ENCODE peak calls at places on chromosomes 3 and 15, in five cellular contexts. Q, B, I, V and Z are unnamed samples. For H3K4me1, the result is how much of the 10 kb centered on the place peaks cover.

GRCh38 chr3:46209053-46209452 is 940 bp upstream of the CCR1 start:
- DNase-seq in B (no peak), V (no peak), Q (no peak), I (no peak), Z (no peak)

GRCh38 chr3:31421280-31422048 is 111.3 kb upstream of the STT3B start:
- DNase-seq in V (no peak), I (no peak), Q (no peak), B (peak), Z (no peak)

GRCh38 chr3:72700106-72700505 is 148.1 kb downstream of the SHQ1 start:
- DNase-seq in B (no peak), I (no peak), V (no peak), Q (no peak), Z (no peak)

GRCh38 chr15:83207622-83208356 is at the start of gene HDGFL3:
- DNase-seq in I (peak), Q (peak), V (peak), B (peak), Z (peak)

GRCh38 chr3:82012775-82013174 is 251.3 kb upstream of the GBE1 start:
- DNase-seq in V (no peak), I (no peak), Q (no peak), B (no peak), Z (no peak)

GRCh38 chr3:48830660-48831190 is 16.9 kb downstream of the PRKAR2A start:
- DNase-seq in B (no peak), Q (no peak), V (no peak), I (no peak), Z (no peak)

GRCh38 chr3:40317061-40317676 is 7.7 kb downstream of the EIF1B start:
- DNase-seq in I (peak), V (no peak), B (peak), Q (peak), Z (peak)

GRCh38 chr15:37125143-37125542 is 24.8 kb upstream of the MEIS2 start:
- DNase-seq in I (peak), Q (no peak), B (no peak), V (no peak), Z (peak)

GRCh38 chr3:105618561-105618960 is 250.3 kb downstream of the CBLB start:
- DNase-seq in Q (no peak), V (no peak), B (peak), I (no peak), Z (no peak)

GRCh38 chr15:49986326-49986725 is 132.7 kb downstream of the ATP8B4 start:
- DNase-seq in I (no peak), V (no peak), B (no peak), Q (no peak), Z (no peak)

GRCh38 chr15:70088427-70088826 is 9.3 kb downstream of the TLE3 start:
- DNase-seq in V (no peak), Q (no peak), B (no peak), I (no peak), Z (peak)

GRCh38 chr3:50358355-50358926 is 880 bp downstream of the TMEM115 start:
- DNase-seq in I (no peak), V (no peak), Q (no peak), B (no peak), Z (no peak)

GRCh38 chr15:63506537-63507035 is 2.2 kb downstream of the USP3 start:
- DNase-seq in B (peak), I (no peak), V (no peak), Q (no peak), Z (no peak)
- H3K4me3 ChIP-seq in B (no peak), I (no peak), V (peak), Q (no peak), Z (no peak)

GRCh38 chr15:27906802-27907201 is 192.3 kb downstream of the OCA2 start:
- DNase-seq in V (no peak), B (no peak), I (no peak), Q (no peak), Z (no peak)

GRCh38 chr15:27912283-27912682 is 186.8 kb downstream of the OCA2 start:
- DNase-seq in V (no peak), I (no peak), B (no peak), Q (no peak), Z (no peak)
- TF ChIP-seq CTCF in V (no peak), I (no peak), B (no peak), Q (no peak), Z (no peak)

GRCh38 chr3:56759532-56759931 is 42.2 kb downstream of the ARHGEF3 start:
- DNase-seq in V (no peak), Q (no peak), B (no peak), I (no peak), Z (no peak)
- H3K4me1 ChIP-seq in V (half or more), Q (under half), B (under half), I (under half), Z (under half)

DNA sequence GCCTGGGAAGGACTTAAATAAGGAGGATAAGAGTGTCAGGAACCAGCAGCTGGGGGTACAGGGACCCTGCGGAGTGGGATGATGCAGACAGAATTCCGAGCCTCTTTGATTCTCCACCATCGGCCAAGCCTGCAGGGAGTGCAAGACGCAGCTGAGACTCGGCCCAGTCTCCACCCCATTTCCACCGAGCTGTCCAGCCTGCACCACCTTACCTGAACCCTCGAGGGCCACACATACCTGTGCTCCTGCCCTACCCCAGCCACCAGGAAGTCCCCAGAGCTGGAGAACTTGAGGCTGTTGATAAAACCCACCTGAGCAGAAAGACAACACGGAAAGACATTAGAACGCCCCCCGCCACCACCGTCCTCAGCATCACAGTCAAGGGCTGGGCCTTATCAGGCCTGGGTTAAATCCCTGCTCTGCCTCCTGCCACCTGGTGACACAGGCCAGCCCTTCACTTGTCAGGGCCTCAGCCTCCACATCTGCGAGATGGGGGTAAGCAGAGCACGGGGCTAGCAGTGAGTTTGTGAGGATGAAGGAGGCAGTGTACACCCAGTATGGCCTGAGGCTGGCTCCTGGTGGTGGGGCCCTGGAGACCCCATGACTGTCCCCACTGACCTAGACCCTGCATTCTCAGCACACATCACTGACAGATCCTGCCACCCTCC is 8.1 kb downstream of the RRP9 start:
- DNase-seq in B (no peak), V (no peak), I (no peak), Q (peak), Z (no peak)
- H3K4me3 ChIP-seq in B (no peak), V (no peak), I (no peak), Q (no peak), Z (no peak)